ENCODE peak calls at places on chromosomes 2 and 18, in four cellular contexts. Z is tibial artery, F is HCT116, S is left lung. B is an unnamed sample.

GRCh38 chr18:36325846-36326245 is 28.3 kb downstream of the FHOD3 start:
- DNase-seq in Z (no peak), F (no peak), S (no peak), B (no peak)

GRCh38 chr18:29172151-29173015 is 995.5 kb upstream of the CDH2 start:
- DNase-seq in Z (no peak), F (no peak), S (no peak), B (no peak)

GRCh38 chr2:213834331-213834730 is 550.1 kb downstream of the SPAG16 start:
- DNase-seq in Z (no peak), F (peak; percentile 6), S (no peak), B (no peak)

GRCh38 chr2:43898134-43898957 is 59.6 kb downstream of the ABCG8 start:
- DNase-seq in Z (no peak), F (no peak), S (peak; percentile 56), B (no peak)

GRCh38 chr2:56014075-56014730 is 90.6 kb upstream of the EFEMP1 start:
- DNase-seq in Z (no peak), F (no peak), S (no peak), B (no peak)

GRCh38 chr2:233836359-233836758 is 18.0 kb downstream of the HJURP start:
- DNase-seq in Z (no peak), F (no peak), S (no peak), B (no peak)

GRCh38 chr2:218216336-218216673 is 684 bp upstream of the ARPC2 start:
- DNase-seq in Z (peak; percentile 67), F (no peak), S (no peak), B (no peak)

GRCh38 chr2:199985625-199986207 is 30.3 kb downstream of the MAIP1 start:
- DNase-seq in Z (no peak), F (peak; percentile 81), S (peak; percentile 51), B (no peak)

GRCh38 chr18:5979176-5979888 is 84.0 kb upstream of the TMEM200C start:
- DNase-seq in Z (no peak), F (no peak), S (no peak), B (no peak)

GRCh38 chr2:234395801-234396478 is 100.9 kb downstream of the ARL4C start:
- DNase-seq in Z (no peak), F (no peak), S (no peak), B (no peak)

GRCh38 chr2:174606336-174606735 is 8.7 kb upstream of the WIPF1 start:
- DNase-seq in Z (no peak), F (no peak), S (no peak), B (no peak)

GRCh38 chr2:204967199-204967995 is 422.1 kb downstream of the PARD3B start:
- DNase-seq in Z (no peak), F (no peak), S (no peak), B (no peak)

GRCh38 chr2:196967126-196967525 is 40.6 kb upstream of the PGAP1 start:
- DNase-seq in Z (no peak), F (no peak), S (no peak), B (no peak)

GRCh38 chr2:168156661-168157060 is 90.7 kb downstream of the STK39 start:
- DNase-seq in Z (no peak), F (no peak), S (no peak), B (no peak)

GRCh38 chr2:224442092-224442999 is 40.4 kb upstream of the FAM124B start:
- DNase-seq in Z (no peak), F (no peak), S (peak; percentile 37), B (no peak)

GRCh38 chr18:76943542-76944339 is 121.4 kb downstream of the ZNF236 start:
- DNase-seq in Z (no peak), F (no peak), S (peak; percentile 73), B (no peak)

GRCh38 chr18:50097702-50098101 is 97.2 kb downstream of the MYO5B start:
- DNase-seq in Z (no peak), F (peak; percentile 16), S (no peak), B (peak; percentile 67)

GRCh38 chr2:60247471-60247870 is 306.0 kb downstream of the BCL11A start:
- DNase-seq in Z (no peak), F (no peak), S (no peak), B (no peak)

GRCh38 chr2:235135990-235136561 is 184.3 kb downstream of the SH3BP4 start:
- DNase-seq in Z (peak; percentile 77), F (peak; percentile 77), S (peak; percentile 61), B (no peak)

GRCh38 chr2:230956827-230957755 is 32.0 kb upstream of the GPR55 start:
- DNase-seq in Z (no peak), F (peak; percentile 42), S (peak; percentile 54), B (no peak)

GRCh38 chr2:174259981-174260380 is 11.6 kb upstream of the OLA1 start:
- DNase-seq in Z (no peak), F (no peak), S (no peak), B (no peak)

GRCh38 chr2:94622113-94622618 is 249.1 kb upstream of the TEKT4 start:
- DNase-seq in Z (peak; percentile 39), F (no peak), S (no peak), B (no peak)

GRCh38 chr18:47677952-47678351 is 252.5 kb downstream of the SMAD2 start:
- DNase-seq in Z (no peak), F (no peak), S (no peak), B (no peak)

GRCh38 chr18:38718365-38718901 is 1152.8 kb upstream of the CELF4 start:
- DNase-seq in Z (no peak), F (no peak), S (no peak), B (no peak)

GRCh38 chr2:232458661-232459418 is 2.9 kb downstream of the ALPI start:
- DNase-seq in Z (peak; percentile 55), F (no peak), S (peak; percentile 25), B (no peak)

GRCh38 chr2:204738721-204739120 is 193.4 kb downstream of the PARD3B start:
- DNase-seq in Z (no peak), F (no peak), S (no peak), B (no peak)

GRCh38 chr2:1132328-1132964 is 181.8 kb downstream of the SNTG2 start:
- DNase-seq in Z (no peak), F (no peak), S (no peak), B (no peak)

GRCh38 chr2:57760448-57760847 is 286.2 kb upstream of the VRK2 start:
- DNase-seq in Z (no peak), F (no peak), S (no peak), B (no peak)

GRCh38 chr2:214651451-214651850 is 158.0 kb downstream of the BARD1 start:
- DNase-seq in Z (no peak), F (no peak), S (no peak), B (no peak)

GRCh38 chr2:239380831-239381708 is 19.8 kb downstream of the HDAC4 start:
- DNase-seq in Z (no peak), F (no peak), S (peak; percentile 56), B (no peak)

GRCh38 chr2:72539145-72539552 is 286.7 kb downstream of the EXOC6B start:
- DNase-seq in Z (no peak), F (no peak), S (no peak), B (no peak)

GRCh38 chr2:159177957-159178356 is 108.5 kb downstream of the WDSUB1 start:
- DNase-seq in Z (no peak), F (no peak), S (no peak), B (no peak)

GRCh38 chr2:150487537-150488429 is at the start of gene RND3:
- DNase-seq in Z (peak; percentile 99), F (peak; percentile 98), S (peak; percentile 92), B (peak; percentile 99)

GRCh38 chr2:102669401-102669800 is 50.0 kb downstream of the SLC9A2 start:
- DNase-seq in Z (no peak), F (no peak), S (no peak), B (no peak)

GRCh38 chr2:175154670-175155082 is 13.3 kb downstream of the ATF2 start:
- DNase-seq in Z (no peak), F (peak; percentile 3), S (no peak), B (no peak)

GRCh38 chr2:20212871-20213503 is 11.9 kb downstream of the SDC1 start:
- DNase-seq in Z (no peak), F (no peak), S (peak; percentile 70), B (no peak)

GRCh38 chr18:68428026-68428425 is 286.9 kb downstream of the TMX3 start:
- DNase-seq in Z (no peak), F (no peak), S (no peak), B (no peak)

DNA sequence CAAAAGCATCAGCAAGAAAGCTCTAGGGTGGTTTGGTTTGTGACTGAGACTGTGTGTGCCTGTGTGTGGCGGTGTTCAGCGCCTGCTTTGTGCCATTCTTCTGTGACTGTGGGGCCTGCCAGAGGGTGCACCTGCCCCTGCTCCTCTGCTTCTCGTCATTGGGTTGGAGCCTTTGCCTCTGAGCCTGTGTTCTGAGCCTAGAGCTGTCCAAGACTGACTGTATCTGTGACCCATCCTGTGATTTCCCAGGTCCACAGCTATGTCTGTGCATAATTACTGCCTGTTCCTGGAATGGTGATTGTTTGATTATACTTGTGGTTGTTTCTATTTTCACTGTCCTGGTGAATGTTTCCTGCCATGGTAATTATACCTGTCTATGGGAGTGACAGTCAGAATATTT is 57.1 kb upstream of the KLHL29 start:
- DNase-seq in Z (no peak), F (no peak), S (no peak), B (no peak)
- H3K27me3 ChIP-seq in Z (peaks cover 7% of the 10 kb centered on the region), F (peaks cover 82% of the 10 kb centered on the region), S (no peaks in the 10 kb centered on the region), B (no peaks in the 10 kb centered on the region)

DNA sequence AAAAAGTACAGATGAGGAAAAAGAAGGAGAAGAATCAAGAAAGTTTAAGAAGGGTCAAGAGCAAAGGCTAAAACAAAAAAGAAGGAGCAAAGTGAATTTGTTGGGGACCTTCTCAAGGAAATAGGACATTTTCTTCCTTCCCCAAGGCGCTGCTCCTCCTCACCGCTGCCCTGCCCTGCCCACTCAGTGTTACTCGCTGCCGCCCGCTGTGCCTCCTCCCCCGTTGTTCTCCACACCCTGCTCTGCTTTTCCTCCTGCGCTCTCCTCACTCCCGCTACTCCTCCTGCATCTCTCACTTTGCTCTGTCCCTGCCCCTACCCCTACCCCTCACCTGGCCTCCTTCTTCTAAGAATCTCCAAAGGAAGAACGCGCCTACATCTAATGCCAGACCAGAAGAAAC is 50.7 kb downstream of the ID2 start:
- DNase-seq in Z (no peak), F (no peak), S (no peak), B (no peak)
- H3K36me3 ChIP-seq in Z (peaks cover 75% of the 10 kb centered on the region), F (peaks cover 3% of the 10 kb centered on the region), S (no peaks in the 10 kb centered on the region), B (peaks cover 65% of the 10 kb centered on the region)

DNA sequence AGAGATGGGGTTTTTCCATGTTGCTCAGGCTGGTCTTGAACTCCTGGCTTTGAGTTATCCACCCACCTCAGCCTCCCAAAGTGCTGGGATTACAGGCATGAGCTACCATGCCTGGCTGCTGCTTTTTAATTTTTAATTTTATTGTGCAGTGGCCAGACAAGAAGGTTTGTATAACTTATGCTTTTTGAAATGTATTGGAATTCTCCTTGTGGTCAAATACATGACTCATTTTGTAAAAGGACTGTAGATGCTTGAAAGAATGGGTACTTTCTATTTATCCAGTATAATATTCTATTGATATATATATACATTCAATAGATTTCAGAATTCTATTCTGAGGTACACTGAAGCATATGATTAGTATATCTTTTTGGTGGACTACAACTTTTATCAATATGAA is 82.6 kb upstream of the ST3GAL5 start:
- DNase-seq in Z (no peak), F (no peak), S (no peak), B (no peak)
- H3K4me1 ChIP-seq in Z (no peaks in the 10 kb centered on the region), F (no peaks in the 10 kb centered on the region), S (no peaks in the 10 kb centered on the region), B (peaks cover 2% of the 10 kb centered on the region)

GRCh38 chr2:240750409-240750808 is 58.7 kb downstream of the AQP12A start:
- DNase-seq in Z (no peak), F (no peak), S (no peak), B (no peak)
- H3K27me3 ChIP-seq in Z (no peaks in the 10 kb centered on the region), F (no peaks in the 10 kb centered on the region), S (peaks cover 4% of the 10 kb centered on the region), B (no peaks in the 10 kb centered on the region)

GRCh38 chr2:127054996-127055785 is 51.8 kb downstream of the BIN1 start:
- DNase-seq in Z (no peak), F (no peak), S (no peak), B (no peak)
- H3K36me3 ChIP-seq in Z (peaks cover 9% of the 10 kb centered on the region), F (no peaks in the 10 kb centered on the region), S (no peaks in the 10 kb centered on the region), B (no peaks in the 10 kb centered on the region)

B was measured in ascending aorta.